ENCODE peak calls at places on chromosomes 4 and X, in eight cellular contexts. H, L, G, O, U, W, J and N are unnamed samples.

GRCh38 chrX:46456125-46456922 is 88.9 kb downstream of the ZNF674 start:
- DNase-seq in H (no peak), L (no peak), G (no peak), O (peak), U (no peak), W (no peak), J (no peak), N (no peak)

GRCh38 chr4:71126719-71127118 is 133.3 kb downstream of the DCK start:
- DNase-seq in H (peak), L (no peak), G (no peak), O (no peak), U (no peak), W (no peak), J (no peak), N (no peak)

GRCh38 chr4:53599632-53600031 is 8.3 kb upstream of the LNX1 start:
- DNase-seq in H (no peak), L (no peak), G (no peak), O (no peak), U (no peak), W (no peak), J (no peak), N (no peak)

GRCh38 chr4:82519072-82519471 is 42.7 kb downstream of the TMEM150C start:
- DNase-seq in H (no peak), L (no peak), G (no peak), O (peak), U (no peak), W (no peak), J (no peak), N (no peak)

GRCh38 chr4:10063544-10064300 is 42.4 kb upstream of the SLC2A9 start:
- DNase-seq in H (peak), L (peak), G (no peak), O (peak), U (peak), W (peak), J (peak), N (peak)

GRCh38 chr4:169252339-169253086 is 18.2 kb downstream of the SH3RF1 start:
- DNase-seq in H (no peak), L (no peak), G (no peak), O (peak), U (no peak), W (no peak), J (no peak), N (peak)

GRCh38 chr4:64584981-64585557 is 175.8 kb upstream of the TECRL start:
- DNase-seq in H (no peak), L (peak), G (no peak), O (peak), U (peak), W (no peak), J (no peak), N (peak)

GRCh38 chr4:55291227-55291629 is 54.8 kb upstream of the SRD5A3 start:
- DNase-seq in H (no peak), L (no peak), G (no peak), O (no peak), U (no peak), W (no peak), J (no peak), N (no peak)

GRCh38 chrX:46649421-46650260 is 76.1 kb downstream of the CHST7 start:
- DNase-seq in H (no peak), L (no peak), G (peak), O (peak), U (no peak), W (no peak), J (no peak), N (peak)

GRCh38 chrX:1578511-1579173 is 12.8 kb upstream of the AKAP17A start:
- DNase-seq in H (no peak), L (no peak), G (no peak), O (no peak), U (no peak), W (no peak), J (no peak), N (no peak)